ENCODE peak calls at places on chromosomes 4 and X, in four cellular contexts. W is IMR-90, S is endothelial cell of umbilical vein, Y is GM12878. Z is an unnamed sample.

GRCh38 chr4:27368781-27369180 is 508.1 kb downstream of the STIM2 start:
- DNase-seq in W (no peak), S (no peak), Y (no peak), Z (no peak)

GRCh38 chr4:61212788-61213187 is 12.7 kb downstream of the ADGRL3 start:
- DNase-seq in W (no peak), S (no peak), Y (no peak), Z (no peak)

GRCh38 chr4:134470544-134470943 is 269.0 kb upstream of the PABPC4L start:
- DNase-seq in W (no peak), S (peak), Y (no peak), Z (no peak)

GRCh38 chr4:103892616-103893015 is 172.8 kb upstream of the TACR3 start:
- DNase-seq in W (no peak), S (no peak), Y (no peak), Z (no peak)

GRCh38 chrX:37776987-37777325 is 2.9 kb upstream of the CYBB start:
- DNase-seq in W (no peak), S (no peak), Y (no peak), Z (no peak)

GRCh38 chr4:121697626-121698025 is 846 bp upstream of the ANXA5 start:
- DNase-seq in W (no peak), S (no peak), Y (no peak), Z (no peak)

GRCh38 chr4:119872344-119873031 is 194.2 kb downstream of the MAD2L1 start:
- DNase-seq in W (no peak), S (no peak), Y (no peak), Z (no peak)

GRCh38 chr4:183638436-183638835 is 20.5 kb downstream of the RWDD4 start:
- DNase-seq in W (peak), S (no peak), Y (no peak), Z (no peak)

GRCh38 chrX:41148553-41148952 is 63.3 kb downstream of the USP9X start:
- DNase-seq in W (peak), S (peak), Y (no peak), Z (no peak)

GRCh38 chr4:8090312-8090711 is 68.3 kb downstream of the ABLIM2 start:
- DNase-seq in W (peak), S (peak), Y (no peak), Z (no peak)

GRCh38 chrX:65300104-65300809 is 234.3 kb downstream of the LAS1L start:
- DNase-seq in W (no peak), S (no peak), Y (no peak), Z (no peak)

GRCh38 chr4:125334936-125335335 is 20.2 kb downstream of the FAT4 start:
- DNase-seq in W (no peak), S (peak), Y (no peak), Z (no peak)

GRCh38 chrX:144616317-144616716 is 631.0 kb upstream of the SPANXN1 start:
- DNase-seq in W (no peak), S (no peak), Y (no peak), Z (no peak)

GRCh38 chr4:88697588-88698329 is at the start of gene NAP1L5:
- DNase-seq in W (peak), S (peak), Y (peak), Z (peak)

GRCh38 chrX:1582686-1583437 is 8.5 kb upstream of the AKAP17A start:
- DNase-seq in W (no peak), S (no peak), Y (no peak), Z (no peak)

GRCh38 chr4:1072830-1073446 is 40.4 kb downstream of the RNF212 start:
- DNase-seq in W (peak), S (peak), Y (no peak), Z (peak)

GRCh38 chrX:41621236-41621651 is 67.5 kb upstream of the GPR34 start:
- DNase-seq in W (peak), S (peak), Y (no peak), Z (peak)

GRCh38 chrX:136251042-136251991 is at the start of gene MAP7D3:
- DNase-seq in W (peak), S (peak), Y (no peak), Z (peak)

GRCh38 chr4:62528874-62529273 is 1328.7 kb downstream of the ADGRL3 start:
- DNase-seq in W (no peak), S (no peak), Y (no peak), Z (no peak)

GRCh38 chr4:102736636-102737549 is 23.9 kb downstream of the MANBA start:
- DNase-seq in W (no peak), S (no peak), Y (no peak), Z (no peak)

GRCh38 chr4:87316961-87317360 is 5.7 kb downstream of the HSD17B13 start:
- DNase-seq in W (no peak), S (no peak), Y (no peak), Z (no peak)

GRCh38 chrX:110425222-110425621 is 66.6 kb downstream of the RTL9 start:
- DNase-seq in W (no peak), S (no peak), Y (no peak), Z (no peak)

GRCh38 chr4:52946811-52947210 is 84.7 kb downstream of the RASL11B start:
- DNase-seq in W (no peak), S (no peak), Y (no peak), Z (no peak)

GRCh38 chr4:143286058-143286457 is 50.6 kb upstream of the GAB1 start:
- DNase-seq in W (no peak), S (no peak), Y (no peak), Z (no peak)

GRCh38 chr4:71417150-71417549 is 78.3 kb downstream of the SLC4A4 start:
- DNase-seq in W (peak), S (no peak), Y (no peak), Z (no peak)

GRCh38 chrX:118807151-118808017 is 16.2 kb upstream of the ZCCHC12 start:
- DNase-seq in W (peak), S (peak), Y (peak), Z (peak)

GRCh38 chr4:75924309-75924708 is 16.5 kb downstream of the NAAA start:
- DNase-seq in W (no peak), S (no peak), Y (no peak), Z (no peak)

GRCh38 chr4:156779046-156779445 is 192.6 kb downstream of the PDGFC start:
- DNase-seq in W (peak), S (no peak), Y (no peak), Z (no peak)

GRCh38 chrX:32867781-32868523 is 343.4 kb downstream of the DMD start:
- DNase-seq in W (no peak), S (no peak), Y (no peak), Z (no peak)

GRCh38 chr4:86493460-86493859 is 100.7 kb upstream of the PTPN13 start:
- DNase-seq in W (peak), S (no peak), Y (no peak), Z (no peak)

GRCh38 chr4:1183985-1184773 is 11.8 kb upstream of the SPON2 start:
- DNase-seq in W (no peak), S (no peak), Y (peak), Z (no peak)

GRCh38 chrX:11792461-11793421 is 34.7 kb downstream of the MSL3 start:
- DNase-seq in W (no peak), S (no peak), Y (peak), Z (no peak)

GRCh38 chrX:42684062-42684461 is 93.9 kb downstream of the PPP1R2C start:
- DNase-seq in W (no peak), S (no peak), Y (no peak), Z (no peak)

GRCh38 chrX:137945470-137945869 is 379.5 kb downstream of the ZIC3 start:
- DNase-seq in W (no peak), S (no peak), Y (no peak), Z (no peak)

GRCh38 chr4:80116516-80116915 is 43.5 kb upstream of the ANTXR2 start:
- DNase-seq in W (no peak), S (no peak), Y (no peak), Z (no peak)

GRCh38 chr4:80592950-80593349 is 257.4 kb downstream of the CFAP299 start:
- DNase-seq in W (no peak), S (no peak), Y (no peak), Z (no peak)

GRCh38 chrX:133335027-133335426 is 80.3 kb downstream of the GPC4 start:
- DNase-seq in W (peak), S (no peak), Y (no peak), Z (peak)

GRCh38 chr4:188778880-188779279 is 639.6 kb downstream of the TRIML1 start:
- DNase-seq in W (peak), S (no peak), Y (no peak), Z (no peak)

GRCh38 chrX:151424505-151424904 is 27.5 kb downstream of the VMA21 start:
- DNase-seq in W (no peak), S (no peak), Y (no peak), Z (no peak)

GRCh38 chrX:151416521-151417048 is 19.6 kb downstream of the VMA21 start:
- DNase-seq in W (no peak), S (no peak), Y (no peak), Z (no peak)

DNA sequence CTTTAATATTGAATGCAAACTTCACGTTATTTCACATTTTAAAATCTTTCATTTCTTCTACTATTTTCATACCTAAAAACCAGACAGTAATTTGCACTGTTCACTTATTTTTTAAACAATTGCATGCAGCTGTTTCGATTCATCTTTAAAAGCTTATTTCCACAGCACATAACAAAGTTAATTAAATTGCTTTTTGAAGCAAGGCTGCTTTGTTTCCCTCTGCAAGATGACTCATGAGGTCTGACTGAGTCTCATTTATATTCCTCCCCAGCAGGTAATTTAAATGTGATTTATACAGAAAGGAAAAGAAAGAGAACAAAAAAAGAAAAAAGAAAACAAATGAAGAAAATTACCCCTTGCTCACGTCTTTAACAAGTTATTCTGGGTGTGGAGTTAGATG is 22.7 kb downstream of the VMA21 start:
- DNase-seq in W (no peak), S (no peak), Y (no peak), Z (no peak)
- TF ChIP-seq FOS in W (no peak), S (no peak), Y (no peak), Z (no peak)

DNA sequence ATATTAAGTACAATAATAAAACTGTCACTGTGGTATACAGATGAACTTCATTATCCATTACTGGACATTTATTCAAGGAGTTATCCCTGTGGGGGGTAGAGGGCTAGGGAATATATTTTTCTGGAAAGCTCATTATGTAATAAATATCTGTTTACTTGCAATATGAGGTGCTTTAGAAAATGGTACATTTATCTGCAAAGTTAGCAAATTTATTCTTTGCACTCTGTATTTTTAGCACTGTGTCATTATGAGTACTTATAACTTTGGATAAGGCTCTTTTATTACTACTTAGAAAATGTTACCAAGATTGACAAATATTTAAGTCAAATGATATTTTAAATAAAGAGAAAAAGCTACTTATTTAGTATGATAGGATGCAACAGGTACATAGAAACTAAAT is 37.8 kb downstream of the ANKRD17 start:
- DNase-seq in W (no peak), S (no peak), Y (no peak), Z (no peak)
- TF ChIP-seq FOS in W (no peak), S (no peak), Y (no peak), Z (no peak)

GRCh38 chr4:6191448-6192130 is 8.8 kb downstream of the JAKMIP1 start:
- DNase-seq in W (no peak), S (no peak), Y (no peak), Z (no peak)

GRCh38 chr4:6189511-6189910 is 10.8 kb downstream of the JAKMIP1 start:
- DNase-seq in W (no peak), S (no peak), Y (no peak), Z (no peak)

GRCh38 chr4:6190486-6190885 is 9.9 kb downstream of the JAKMIP1 start:
- DNase-seq in W (no peak), S (no peak), Y (no peak), Z (no peak)

GRCh38 chr4:6192245-6192644 is 8.1 kb downstream of the JAKMIP1 start:
- DNase-seq in W (no peak), S (no peak), Y (no peak), Z (peak)

GRCh38 chr4:6188687-6189305 is 11.6 kb downstream of the JAKMIP1 start:
- DNase-seq in W (no peak), S (no peak), Y (no peak), Z (no peak)
- TF ChIP-seq FOS in W (no peak), S (no peak), Y (no peak), Z (no peak)

DNA sequence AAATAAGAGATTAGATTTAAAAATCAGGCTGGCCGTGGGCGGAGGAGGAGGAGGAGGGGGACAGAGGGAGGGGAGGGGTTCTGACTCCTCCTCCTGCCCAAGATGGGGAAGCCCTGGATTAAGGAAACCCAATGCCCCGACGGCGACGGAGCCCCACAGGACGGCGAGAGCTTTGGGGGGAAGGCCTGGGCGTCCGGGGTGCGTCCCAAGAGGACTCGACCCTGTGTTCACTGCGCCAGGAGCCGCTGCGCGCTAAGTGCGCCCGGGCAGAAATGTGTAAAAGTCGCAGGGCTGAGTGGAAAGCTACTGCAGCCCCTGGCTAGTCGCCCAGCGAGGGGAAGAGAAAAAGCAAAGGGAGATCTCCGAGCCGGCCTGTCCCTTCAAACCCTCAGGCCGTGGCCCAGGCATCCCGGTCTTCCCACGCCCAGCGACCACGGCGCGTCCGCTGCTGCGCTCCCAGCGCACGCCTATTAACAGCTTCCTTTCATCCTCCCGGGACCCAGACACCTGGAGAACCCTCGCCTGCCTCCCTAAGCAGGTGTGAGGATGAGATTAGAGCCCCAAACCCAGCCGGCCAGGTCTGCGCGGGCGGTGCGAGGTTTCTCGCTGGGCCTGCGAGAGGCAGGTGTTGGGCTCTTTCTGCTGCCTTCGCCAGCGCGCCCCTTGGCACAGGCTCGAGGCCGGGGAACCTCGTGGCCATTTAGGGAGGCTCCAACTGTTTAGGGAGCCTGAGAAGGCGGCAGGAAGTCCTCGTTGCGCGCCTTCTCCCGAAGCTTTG is 1.4 kb upstream of the RPS6KA3 start:
- DNase-seq in W (no peak), S (peak), Y (no peak), Z (no peak)
- TF ChIP-seq FOS in W (no peak), S (no peak), Y (no peak), Z (no peak)

DNA sequence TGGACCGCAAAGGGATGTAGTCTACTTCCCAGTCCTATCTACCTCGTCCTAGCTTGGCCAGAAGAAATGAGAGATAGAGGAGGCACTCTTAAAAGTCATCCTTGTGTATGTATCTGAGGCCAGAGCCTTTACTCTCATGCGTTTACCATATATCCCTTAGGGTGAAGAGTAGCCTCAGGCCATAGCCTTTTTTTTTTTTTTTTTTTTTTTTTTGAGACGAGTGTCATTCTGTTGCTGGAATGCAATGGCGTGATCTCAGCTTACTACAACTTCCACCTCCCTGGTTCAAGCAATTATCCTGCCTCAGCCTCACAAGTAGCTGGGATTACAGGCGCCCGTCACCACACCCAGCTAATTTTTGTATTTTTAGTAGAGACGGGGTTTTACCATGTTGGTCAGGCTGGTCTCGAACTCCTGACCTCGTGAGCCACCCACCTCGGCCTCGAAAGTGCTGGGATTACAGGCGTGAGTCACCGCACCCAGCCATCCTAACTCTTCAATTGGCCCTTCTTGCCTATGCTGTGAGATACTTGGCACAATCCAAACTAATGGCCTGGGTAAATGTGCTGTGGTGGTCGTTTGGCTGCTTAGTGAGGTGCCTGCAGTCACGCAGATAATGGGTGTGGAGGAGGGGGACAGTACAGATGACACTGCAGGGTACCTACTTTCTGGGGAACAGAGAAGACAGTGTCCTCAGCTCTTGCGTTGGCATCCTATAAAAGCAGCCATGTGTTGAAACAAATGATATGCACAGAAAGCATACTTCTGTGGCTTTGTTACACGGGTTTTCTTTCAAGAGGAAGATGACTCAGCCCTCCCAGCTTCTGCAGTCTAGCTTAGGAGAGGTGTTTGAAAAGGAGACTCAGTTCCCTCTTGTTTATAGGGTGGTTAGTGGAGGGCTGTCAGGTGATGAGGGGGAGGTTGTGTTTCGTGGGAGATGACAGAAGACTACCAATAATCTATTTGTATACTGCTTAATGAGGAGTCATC is 10.4 kb upstream of the DGAT2L6 start:
- DNase-seq in W (peak), S (peak), Y (no peak), Z (peak)
- TF ChIP-seq FOS in W (peak), S (peak), Y (no peak), Z (no peak)

GRCh38 chrX:83845397-83845796 is 15.5 kb upstream of the CYLC1 start:
- DNase-seq in W (peak), S (peak), Y (no peak), Z (peak)
- TF ChIP-seq FOS in W (no peak), S (no peak), Y (no peak), Z (no peak)

DNA sequence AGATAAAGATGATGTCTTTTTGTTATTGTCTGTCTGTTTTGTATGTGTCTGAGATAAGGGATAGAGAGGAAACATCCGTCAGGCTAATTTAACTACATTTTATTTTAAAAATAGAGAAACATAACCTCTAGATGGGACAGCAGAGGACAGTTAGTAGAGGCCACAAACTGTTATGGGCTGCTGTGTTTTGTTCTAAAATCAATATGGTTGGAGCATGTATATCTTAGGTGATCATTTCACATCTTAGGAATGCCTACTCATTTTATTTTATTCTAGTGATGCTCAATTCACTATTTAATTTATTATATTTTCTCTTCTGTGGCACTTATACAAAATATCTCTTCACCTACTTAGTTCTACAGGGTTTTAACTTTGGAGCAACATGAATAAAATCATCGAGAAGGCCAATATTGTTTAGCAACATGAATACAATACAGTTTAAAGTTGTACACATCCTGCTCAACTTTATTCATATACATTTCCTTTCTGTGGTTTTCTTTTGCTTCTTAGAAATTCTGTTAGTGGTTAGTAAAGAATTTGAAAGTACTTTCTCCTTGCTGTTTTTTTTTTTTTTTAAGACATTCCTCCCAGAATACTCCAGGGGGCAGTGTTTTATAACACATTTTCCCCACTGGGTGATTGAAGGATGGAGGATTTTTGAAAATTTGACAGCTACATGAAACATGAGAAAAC is 392.9 kb downstream of the UNC5C start:
- DNase-seq in W (peak), S (peak), Y (no peak), Z (peak)
- TF ChIP-seq FOS in W (no peak), S (no peak), Y (no peak), Z (no peak)

GRCh38 chrX:107669885-107670628 is 41.7 kb downstream of the PRPS1 start:
- DNase-seq in W (no peak), S (no peak), Y (no peak), Z (no peak)
- TF ChIP-seq FOS in W (no peak), S (no peak), Y (no peak), Z (no peak)

GRCh38 chrX:337331-337831 is 18.8 kb upstream of the GTPBP6 start:
- DNase-seq in W (no peak), S (no peak), Y (no peak), Z (no peak)
- TF ChIP-seq FOS in W (no peak), S (no peak), Y (no peak), Z (no peak)

GRCh38 chr4:138892483-138893386 is 122.8 kb upstream of the NOCT start:
- DNase-seq in W (peak), S (no peak), Y (no peak), Z (no peak)
- TF ChIP-seq FOS in W (no peak), S (no peak), Y (no peak), Z (no peak)

Z was measured in K562.